ENCODE peak calls at places on chromosomes 7 and 10, in four cellular contexts. N is stimulated activated CD8-positive, alpha-beta memory T cell treated with anti-CD3 and anti-CD28 coated beads, Interleukin-4, amount 100 ng/mL, for 1 hour; K is stimulated activated naive CD8-positive, alpha-beta T cell treated with anti-CD3 and anti-CD28 coated beads, Interleukin-15, Interleukin-2, amounts not matched to agents 100 U/mL and 50 U/mL, for 24 hours; D is midbrain. M is an unnamed sample.

GRCh38 chr10:36765777-36766176 is 359.6 kb upstream of the ANKRD30A start:
- DNase-seq in K (no peak), N (no peak), D (peak), M (no peak)

GRCh38 chr7:115024276-115024675 is 102.4 kb downstream of the MDFIC start:
- DNase-seq in K (no peak), D (no peak), N (no peak), M (no peak)

GRCh38 chr10:42988517-42989395 is 88.1 kb upstream of the RET start:
- DNase-seq in D (no peak), K (no peak), N (no peak), M (no peak)

GRCh38 chr10:129274928-129275474 is 192.0 kb upstream of the MGMT start:
- DNase-seq in N (no peak), K (peak), D (no peak), M (no peak)

GRCh38 chr7:112112822-112113255 is 93.4 kb downstream of the DOCK4 start:
- DNase-seq in N (no peak), K (no peak), D (peak), M (no peak)

GRCh38 chr7:767941-768729 is 41.1 kb upstream of the PRKAR1B start:
- DNase-seq in D (no peak), K (no peak), N (peak), M (no peak)

GRCh38 chr7:142556745-142557144 is 192.5 kb upstream of the PRSS1 start:
- DNase-seq in D (no peak), K (no peak), N (no peak), M (no peak)

GRCh38 chr10:33032354-33033254 is 74.6 kb upstream of the ITGB1 start:
- DNase-seq in K (no peak), D (no peak), N (no peak), M (no peak)

GRCh38 chr10:60291354-60291930 is 98.2 kb downstream of the ANK3 start:
- DNase-seq in D (no peak), N (no peak), K (no peak), M (no peak)

GRCh38 chr7:47349401-47349800 is 232.5 kb downstream of the TNS3 start:
- DNase-seq in K (no peak), N (no peak), D (no peak), M (no peak)

GRCh38 chr7:54843961-54844360 is 85.0 kb upstream of the SEC61G start:
- DNase-seq in N (no peak), D (no peak), K (no peak), M (no peak)

GRCh38 chr10:103180491-103180890 is 12.6 kb downstream of the NT5C2 start:
- DNase-seq in K (no peak), N (no peak), D (no peak), M (no peak)

GRCh38 chr10:86512137-86512536 is 9.5 kb downstream of the WAPL start:
- DNase-seq in K (no peak), N (no peak), D (no peak), M (no peak)

GRCh38 chr7:36606442-36607205 is 117.7 kb downstream of the AOAH start:
- DNase-seq in N (no peak), D (no peak), K (no peak), M (no peak)

GRCh38 chr10:57513637-57514036 is 754.1 kb downstream of the IPMK start:
- DNase-seq in N (no peak), D (no peak), K (no peak), M (no peak)

GRCh38 chr7:132435016-132435990 is 141.0 kb downstream of the PLXNA4 start:
- DNase-seq in K (no peak), D (no peak), N (no peak), M (no peak)

GRCh38 chr7:2114052-2114451 is 118.7 kb downstream of the MAD1L1 start:
- DNase-seq in D (no peak), N (no peak), K (no peak), M (no peak)

GRCh38 chr10:119005377-119006043 is 24.0 kb upstream of the NANOS1 start:
- DNase-seq in N (no peak), D (no peak), K (no peak), M (no peak)

GRCh38 chr7:130480001-130480400 is 11.9 kb upstream of the MEST start:
- DNase-seq in D (no peak), N (no peak), K (no peak), M (no peak)

GRCh38 chr7:99943641-99944507 is 14.5 kb upstream of the GJC3 start:
- DNase-seq in D (no peak), N (no peak), K (no peak), M (no peak)

GRCh38 chr7:16822029-16822428 is 17.2 kb upstream of the AGR2 start:
- DNase-seq in N (no peak), D (no peak), K (no peak), M (no peak)

GRCh38 chr10:70352401-70353097 is 29.9 kb downstream of the LRRC20 start:
- DNase-seq in D (no peak), K (no peak), N (no peak), M (no peak)

GRCh38 chr7:111789880-111790279 is 227.6 kb upstream of the IMMP2L start:
- DNase-seq in K (no peak), N (no peak), D (no peak), M (no peak)

GRCh38 chr10:71799785-71800453 is 26.6 kb upstream of the VSIR start:
- DNase-seq in K (no peak), N (no peak), D (no peak), M (no peak)

GRCh38 chr7:80833289-80834104 is 85.4 kb downstream of the SEMA3C start:
- DNase-seq in N (no peak), D (no peak), K (no peak), M (no peak)

GRCh38 chr10:131670341-131670740 is 230.5 kb upstream of the PPP2R2D start:
- DNase-seq in D (no peak), N (no peak), K (no peak), M (no peak)

GRCh38 chr7:118311121-118311803 is 86.8 kb downstream of the ANKRD7 start:
- DNase-seq in D (no peak), N (no peak), K (no peak), M (no peak)

GRCh38 chr10:110432814-110433565 is 64.7 kb upstream of the DUSP5 start:
- DNase-seq in D (no peak), N (no peak), K (no peak), M (no peak)

GRCh38 chr10:68135362-68135761 is 26.1 kb downstream of the MYPN start:
- DNase-seq in K (no peak), N (no peak), D (no peak), M (no peak)

GRCh38 chr10:43137971-43138756 is at the start of gene CSGALNACT2:
- DNase-seq in D (peak), N (peak), K (peak), M (peak)

GRCh38 chr10:82396886-82397285 is 521.9 kb downstream of the NRG3 start:
- DNase-seq in D (no peak), K (no peak), N (no peak), M (no peak)

GRCh38 chr7:110534241-110534931 is 556.5 kb upstream of the LRRN3 start:
- DNase-seq in D (no peak), N (no peak), K (no peak), M (peak)

GRCh38 chr10:69494626-69495558 is 43.6 kb downstream of the TSPAN15 start:
- DNase-seq in K (no peak), N (no peak), D (peak), M (no peak)

GRCh38 chr10:100600218-100600617 is 64.5 kb downstream of the HIF1AN start:
- DNase-seq in D (no peak), N (no peak), K (no peak), M (no peak)

GRCh38 chr10:61763778-61764177 is 101.0 kb downstream of the CABCOCO1 start:
- DNase-seq in D (no peak), K (no peak), N (no peak), M (no peak)

GRCh38 chr7:44259547-44260457 is 59.0 kb downstream of the YKT6 start:
- DNase-seq in D (peak), K (no peak), N (no peak), M (no peak)

M was measured in DND-41.